ENCODE peak calls at places on chromosomes 3 and 15, in nine cellular contexts. D, X, M, C, L, Q, O, U and A are unnamed samples.

GRCh38 chr15:42427429-42428223 is 63.3 kb downstream of the ZNF106 start:
- DNase-seq in D (peak; percentile 98), X (no peak), M (peak; percentile 71), C (no peak), L (peak; percentile 93), Q (no peak), O (peak; percentile 89), U (peak; percentile 95), A (no peak)

GRCh38 chr3:132735589-132735988 is 13.4 kb upstream of the NPHP3 start:
- DNase-seq in D (no peak), X (no peak), M (no peak), C (no peak), L (no peak), Q (no peak), O (no peak), U (no peak), A (no peak)

GRCh38 chr15:29114277-29115092 is 155.1 kb downstream of the NSMCE3 start:
- DNase-seq in D (no peak), X (no peak), M (no peak), C (no peak), L (no peak), Q (no peak), O (no peak), U (no peak), A (no peak)

GRCh38 chr3:110526732-110527727 is 544.6 kb upstream of the NECTIN3 start:
- DNase-seq in D (peak; percentile 96), X (peak; percentile 44), M (peak; percentile 96), C (no peak), L (peak; percentile 94), Q (no peak), O (peak; percentile 80), U (peak; percentile 95), A (no peak)

GRCh38 chr15:51229907-51230328 is 108.5 kb downstream of the CYP19A1 start:
- DNase-seq in D (peak; percentile 19), X (peak; percentile 35), M (peak; percentile 76), C (no peak), L (peak; percentile 71), Q (no peak), O (no peak), U (peak; percentile 56), A (no peak)

GRCh38 chr3:79032686-79033318 is 735.0 kb downstream of the ROBO1 start:
- DNase-seq in D (peak; percentile 35), X (peak; percentile 69), M (peak; percentile 71), C (no peak), L (peak; percentile 69), Q (no peak), O (peak; percentile 25), U (peak; percentile 57), A (no peak)

GRCh38 chr3:175426805-175427204 is 567.7 kb downstream of the NAALADL2 start:
- DNase-seq in D (peak; percentile 49), X (no peak), M (peak; percentile 33), C (no peak), L (no peak), Q (no peak), O (no peak), U (no peak), A (no peak)

GRCh38 chr3:143237036-143237688 is 117.6 kb downstream of the CHST2 start:
- DNase-seq in D (no peak), X (no peak), M (peak; percentile 24), C (no peak), L (peak; percentile 15), Q (no peak), O (no peak), U (peak; percentile 20), A (no peak)

GRCh38 chr3:174776123-174776522 is 83.0 kb upstream of the NAALADL2 start:
- DNase-seq in D (peak; percentile 14), X (no peak), M (peak; percentile 34), C (no peak), L (no peak), Q (no peak), O (no peak), U (no peak), A (no peak)

GRCh38 chr3:127915115-127915936 is at the start of gene KBTBD12:
- DNase-seq in D (no peak), X (no peak), M (no peak), C (peak; percentile 77), L (no peak), Q (no peak), O (no peak), U (no peak), A (no peak)

GRCh38 chr15:61654918-61655317 is 405.3 kb downstream of the VPS13C start:
- DNase-seq in D (no peak), X (no peak), M (no peak), C (no peak), L (peak; percentile 55), Q (no peak), O (no peak), U (no peak), A (no peak)

GRCh38 chr15:67835349-67836133 is 4.3 kb downstream of the RNU6-1 start:
- DNase-seq in D (no peak), X (no peak), M (peak; percentile 24), C (peak; percentile 71), L (no peak), Q (no peak), O (no peak), U (no peak), A (no peak)

GRCh38 chr15:71669688-71670087 is 140.7 kb upstream of the NR2E3 start:
- DNase-seq in D (no peak), X (no peak), M (no peak), C (no peak), L (no peak), Q (no peak), O (no peak), U (no peak), A (no peak)

GRCh38 chr15:96327155-96327741 is 3.3 kb upstream of the NR2F2 start:
- DNase-seq in D (peak; percentile 90), X (peak; percentile 90), M (peak; percentile 90), C (no peak), L (peak; percentile 92), Q (no peak), O (peak; percentile 78), U (peak; percentile 89), A (no peak)
- TF ChIP-seq CTCF in D (peak; percentile 73), X (peak; percentile 90), M (peak; percentile 78), C (peak; percentile 38), L (peak; percentile 76), Q (peak; percentile 58), O (peak; percentile 74), U (peak; percentile 91), A (peak; percentile 81)

GRCh38 chr3:8914491-8914890 is 48.8 kb downstream of the RAD18 start:
- DNase-seq in D (no peak), X (no peak), M (peak; percentile 19), C (no peak), L (no peak), Q (no peak), O (no peak), U (no peak), A (no peak)

GRCh38 chr3:8909160-8909559 is 54.1 kb downstream of the RAD18 start:
- DNase-seq in D (no peak), X (no peak), M (no peak), C (no peak), L (no peak), Q (no peak), O (no peak), U (no peak), A (no peak)

GRCh38 chr3:8911781-8912180 is 51.5 kb downstream of the RAD18 start:
- DNase-seq in D (no peak), X (no peak), M (no peak), C (no peak), L (no peak), Q (no peak), O (no peak), U (no peak), A (no peak)
- TF ChIP-seq CTCF in D (no peak), X (no peak), M (no peak), C (no peak), L (no peak), Q (no peak), O (no peak), U (no peak), A (no peak)

DNA sequence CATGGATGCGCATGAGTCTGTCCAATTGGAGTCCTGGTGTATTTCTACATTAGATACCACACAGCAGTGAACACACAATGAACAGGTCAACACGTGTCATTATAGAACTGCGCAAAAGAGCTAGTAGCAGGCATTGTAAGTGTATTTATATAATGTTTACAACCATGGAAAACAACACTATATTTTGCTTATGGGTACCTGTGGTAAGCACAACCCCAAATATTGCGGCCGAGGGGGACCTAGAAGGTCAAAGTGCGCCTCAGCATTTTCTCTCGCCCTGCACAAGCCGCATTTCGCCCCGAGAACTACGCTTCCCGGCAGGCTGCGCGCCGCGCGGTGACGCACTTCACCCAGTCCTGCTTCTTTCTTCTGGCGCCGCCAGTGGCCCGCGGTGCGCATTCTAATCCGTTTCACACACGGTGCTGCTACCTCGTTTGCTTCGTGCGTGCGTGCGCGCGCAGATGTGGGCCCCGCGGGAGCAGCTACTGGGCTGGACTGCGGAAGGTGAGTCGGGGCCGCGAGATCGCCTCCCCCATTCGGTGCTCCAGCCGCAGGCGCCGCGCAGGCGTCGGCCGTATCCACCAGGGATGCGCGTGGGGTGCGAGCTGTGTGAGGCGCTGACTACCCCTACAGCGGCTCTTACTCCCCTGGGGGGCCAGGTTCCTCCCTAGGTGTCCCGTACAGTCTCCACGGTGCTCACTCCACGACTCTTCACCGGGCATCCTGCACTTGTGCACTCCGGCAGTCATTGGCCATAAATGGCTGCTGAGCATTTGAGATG is at the start of gene ZNF589:
- DNase-seq in D (peak; percentile 89), X (peak; percentile 94), M (peak; percentile 95), C (peak; percentile 97), L (peak; percentile 85), Q (peak; percentile 78), O (no peak), U (peak; percentile 80), A (peak; percentile 91)
- TF ChIP-seq CTCF in D (peak; percentile 9), X (no peak), M (peak; percentile 16), C (no peak), L (peak; percentile 7), Q (no peak), O (no peak), U (peak; percentile 25), A (peak; percentile 34)

GRCh38 chr15:74463634-74464033 is 2.7 kb upstream of the UBL7 start:
- DNase-seq in D (no peak), X (no peak), M (no peak), C (no peak), L (no peak), Q (no peak), O (no peak), U (no peak), A (no peak)

GRCh38 chr15:74464216-74464615 is 3.3 kb upstream of the UBL7 start:
- DNase-seq in D (no peak), X (no peak), M (no peak), C (no peak), L (no peak), Q (no peak), O (no peak), U (no peak), A (no peak)

GRCh38 chr15:74461847-74462511 is 1.0 kb upstream of the UBL7 start:
- DNase-seq in D (no peak), X (no peak), M (no peak), C (no peak), L (no peak), Q (no peak), O (no peak), U (no peak), A (no peak)

GRCh38 chr15:74466570-74466969 is 5.6 kb upstream of the UBL7 start:
- DNase-seq in D (no peak), X (no peak), M (no peak), C (no peak), L (no peak), Q (no peak), O (no peak), U (no peak), A (no peak)

GRCh38 chr15:74464897-74465296 is 3.9 kb upstream of the UBL7 start:
- DNase-seq in D (no peak), X (no peak), M (no peak), C (no peak), L (no peak), Q (no peak), O (no peak), U (no peak), A (no peak)
- TF ChIP-seq CTCF in D (no peak), X (no peak), M (no peak), C (no peak), L (no peak), Q (no peak), O (no peak), U (no peak), A (no peak)